ENCODE peak calls at places on chromosomes 2 and 18, in nine cellular contexts. S is HuH-7.5; H is progenitor cell of endocrine pancreas; G is tibial nerve; E is H9; A is activated T-helper 1 cell treated with anti-CD3 and anti-CD28 coated beads, Interleukin-2, amount 50 U/mL, for 16 hours; Q is GM12892; J is SW 1271; Y is H54. U is an unnamed sample.

GRCh38 chr18:75202976-75203375 is 6.0 kb downstream of the PTGR3 start:
- DNase-seq in J (no peak), H (no peak), S (no peak), G (no peak), Y (no peak), E (no peak), A (no peak), Q (no peak), U (no peak)

GRCh38 chr2:222892321-222892720 is 31.5 kb downstream of the ACSL3 start:
- DNase-seq in Q (no peak), S (no peak), A (no peak), H (no peak), Y (no peak), G (no peak), J (no peak), E (no peak), U (no peak)

GRCh38 chr2:62410015-62410453 is 96.0 kb downstream of the TMEM17 start:
- DNase-seq in H (no peak), E (no peak), A (no peak), G (no peak), Q (no peak), S (no peak), J (no peak), Y (no peak), U (no peak)

GRCh38 chr2:145906356-145906755 is 1386.4 kb upstream of the ZEB2 start:
- DNase-seq in Q (no peak), A (no peak), E (peak; percentile 50), Y (peak; percentile 6), S (no peak), J (peak; percentile 34), G (no peak), H (no peak), U (no peak)

GRCh38 chr2:235595420-235596010 is 101.7 kb downstream of the AGAP1 start:
- DNase-seq in E (peak; percentile 66), A (no peak), J (peak; percentile 52), G (peak; percentile 75), S (peak; percentile 68), Y (peak; percentile 33), H (peak; percentile 51), Q (no peak), U (no peak)

GRCh38 chr2:6578417-6578816 is 287.3 kb downstream of the CMPK2 start:
- DNase-seq in J (no peak), Q (no peak), G (no peak), S (no peak), A (no peak), Y (no peak), E (no peak), H (no peak), U (no peak)

GRCh38 chr2:239098288-239098970 is 250.5 kb downstream of the TWIST2 start:
- DNase-seq in S (no peak), G (no peak), A (no peak), J (no peak), Q (no peak), Y (no peak), E (no peak), H (no peak), U (no peak)

GRCh38 chr2:217433522-217433921 is 569.3 kb downstream of the TNS1 start:
- DNase-seq in Y (no peak), A (no peak), J (no peak), Q (no peak), S (no peak), G (no peak), H (no peak), E (no peak), U (no peak)

GRCh38 chr2:44531289-44531688 is 169.5 kb downstream of the CAMKMT start:
- DNase-seq in S (no peak), Y (no peak), Q (no peak), G (no peak), H (no peak), A (no peak), E (no peak), J (no peak), U (no peak)

GRCh38 chr2:173343921-173344320 is 10.8 kb upstream of the CDCA7 start:
- DNase-seq in A (no peak), S (no peak), G (no peak), E (no peak), J (no peak), H (no peak), Y (no peak), Q (no peak), U (no peak)

GRCh38 chr2:164813535-164813934 is 28.1 kb downstream of the COBLL1 start:
- DNase-seq in A (no peak), J (no peak), Q (no peak), G (no peak), S (no peak), H (no peak), E (no peak), Y (no peak), U (no peak)

GRCh38 chr2:158586491-158586890 is 129.7 kb downstream of the PKP4 start:
- DNase-seq in A (no peak), S (peak; percentile 22), J (peak; percentile 8), H (no peak), Q (no peak), Y (no peak), E (no peak), G (no peak), U (no peak)

GRCh38 chr2:189363559-189363958 is 77.7 kb upstream of the WDR75 start:
- DNase-seq in A (no peak), S (no peak), H (no peak), Q (no peak), G (no peak), J (peak; percentile 63), E (no peak), Y (no peak), U (no peak)

GRCh38 chr2:141399270-141399669 is 731.5 kb downstream of the LRP1B start:
- DNase-seq in Y (no peak), A (no peak), H (no peak), J (no peak), S (peak; percentile 4), G (no peak), Q (no peak), E (no peak), U (no peak)

GRCh38 chr2:156736950-156737349 is 300.8 kb downstream of the GPD2 start:
- DNase-seq in H (no peak), E (no peak), Y (no peak), J (no peak), S (no peak), A (no peak), Q (no peak), G (no peak), U (no peak)

GRCh38 chr2:98090951-98091350 is 4.0 kb downstream of the VWA3B start:
- DNase-seq in Q (no peak), E (no peak), A (no peak), Y (no peak), H (no peak), S (no peak), J (no peak), G (no peak), U (no peak)

GRCh38 chr2:240922982-240923537 is 16.9 kb downstream of the CROCC2 start:
- DNase-seq in E (peak; percentile 19), S (no peak), Y (no peak), A (no peak), J (no peak), H (no peak), G (no peak), Q (no peak), U (no peak)

GRCh38 chr2:23178398-23178797 is 206.6 kb upstream of the KLHL29 start:
- DNase-seq in S (no peak), G (no peak), A (no peak), Y (no peak), Q (no peak), J (no peak), E (no peak), H (no peak), U (no peak)

GRCh38 chr2:131037398-131038257 is 55.6 kb downstream of the FAM168B start:
- DNase-seq in H (no peak), G (no peak), Y (no peak), E (no peak), Q (no peak), J (no peak), S (no peak), A (no peak), U (no peak)